ENCODE peak calls at places on chromosomes 6 and 20, in four cellular contexts. One of them, this sample, is unnamed.
A peak's percentile ranks its signal among the peaks of the same experiment; 100 is the strongest.

GRCh38 chr6:161130606-161131005 is 139.0 kb downstream of the MAP3K4 start:
- DNase-seq in GM12878: no peak
- DNase-seq in HepG2: no peak
- DNase-seq in GM23338: no peak
- DNase-seq in this sample: no peak

GRCh38 chr6:44652551-44652950 is 265.0 kb downstream of the CDC5L start:
- DNase-seq in HepG2: no peak
- DNase-seq in GM12878: no peak
- DNase-seq in GM23338: no peak
- DNase-seq in this sample: no peak

GRCh38 chr20:43220612-43221011 is 30.9 kb upstream of the PTPRT start:
- DNase-seq in HepG2: no peak
- DNase-seq in GM23338: no peak
- DNase-seq in GM12878: no peak
- DNase-seq in this sample: no peak

GRCh38 chr6:10441004-10441654 is 26.3 kb upstream of the TFAP2A start:
- DNase-seq in HepG2: peak; percentile 63
- DNase-seq in GM23338: no peak
- DNase-seq in GM12878: no peak
- DNase-seq in this sample: no peak

GRCh38 chr20:59047938-59048680 is 5.5 kb upstream of the PRELID3B start:
- DNase-seq in GM23338: no peak
- DNase-seq in HepG2: peak; percentile 67
- DNase-seq in GM12878: no peak
- DNase-seq in this sample: no peak

GRCh38 chr6:57262901-57263694 is 41.0 kb upstream of the RAB23 start:
- DNase-seq in GM12878: no peak
- DNase-seq in HepG2: no peak
- DNase-seq in GM23338: no peak
- DNase-seq in this sample: no peak

GRCh38 chr20:10093087-10093591 is 58.4 kb downstream of the ANKEF1 start:
- DNase-seq in GM12878: no peak
- DNase-seq in GM23338: no peak
- DNase-seq in HepG2: no peak
- DNase-seq in this sample: no peak

GRCh38 chr20:25273046-25273445 is 25.2 kb downstream of the PYGB start:
- DNase-seq in GM12878: no peak
- DNase-seq in HepG2: no peak
- DNase-seq in GM23338: no peak
- DNase-seq in this sample: no peak

GRCh38 chr6:978937-979685 is 286.2 kb upstream of the EXOC2 start:
- DNase-seq in HepG2: peak; percentile 27
- DNase-seq in GM12878: no peak
- DNase-seq in GM23338: no peak
- DNase-seq in this sample: no peak

GRCh38 chr20:61500791-61501321 is 248.8 kb downstream of the CDH4 start:
- DNase-seq in HepG2: no peak
- DNase-seq in GM23338: peak; percentile 35
- DNase-seq in GM12878: no peak
- DNase-seq in this sample: no peak

GRCh38 chr6:12576389-12576788 is 140.2 kb upstream of the PHACTR1 start:
- DNase-seq in HepG2: no peak
- DNase-seq in GM12878: no peak
- DNase-seq in GM23338: no peak
- DNase-seq in this sample: no peak

GRCh38 chr6:18528084-18528743 is 141.1 kb downstream of the RNF144B start:
- DNase-seq in GM12878: no peak
- DNase-seq in GM23338: peak; percentile 36
- DNase-seq in HepG2: no peak
- DNase-seq in this sample: no peak

GRCh38 chr20:3670511-3670910 is 7.3 kb upstream of the GFRA4 start:
- DNase-seq in GM12878: no peak
- DNase-seq in HepG2: no peak
- DNase-seq in GM23338: peak; percentile 44
- DNase-seq in this sample: no peak

GRCh38 chr6:38239719-38240451 is 399.8 kb downstream of the BTBD9 start:
- DNase-seq in GM23338: no peak
- DNase-seq in GM12878: no peak
- DNase-seq in HepG2: no peak
- DNase-seq in this sample: no peak

GRCh38 chr20:36030143-36030542 is 61.8 kb downstream of the CNBD2 start:
- DNase-seq in GM23338: no peak
- DNase-seq in HepG2: no peak
- DNase-seq in GM12878: no peak
- DNase-seq in this sample: no peak

GRCh38 chr6:151647871-151648639 is 154.2 kb downstream of the CCDC170 start:
- DNase-seq in GM23338: peak; percentile 90
- DNase-seq in HepG2: peak; percentile 56
- DNase-seq in GM12878: no peak
- DNase-seq in this sample: no peak

GRCh38 chr6:151452750-151453427 is 963 bp upstream of the RMND1 start:
- DNase-seq in GM23338: no peak
- DNase-seq in GM12878: no peak
- DNase-seq in HepG2: no peak
- DNase-seq in this sample: no peak

GRCh38 chr20:6559791-6560190 is 207.7 kb upstream of the BMP2 start:
- DNase-seq in GM23338: no peak
- DNase-seq in HepG2: no peak
- DNase-seq in GM12878: no peak
- DNase-seq in this sample: no peak

GRCh38 chr20:40997116-40997515 is 31.5 kb upstream of the TOP1 start:
- DNase-seq in GM12878: no peak
- DNase-seq in GM23338: peak; percentile 79
- DNase-seq in HepG2: no peak
- DNase-seq in this sample: no peak

GRCh38 chr20:33081411-33082154 is 2.1 kb downstream of the BPIFB4 start:
- DNase-seq in GM12878: no peak
- DNase-seq in GM23338: no peak
- DNase-seq in HepG2: no peak
- DNase-seq in this sample: peak; percentile 15

GRCh38 chr6:44257007-44257752 is at the start of gene SLC35B2:
- DNase-seq in GM23338: peak; percentile 83
- DNase-seq in HepG2: peak; percentile 88
- DNase-seq in GM12878: no peak
- DNase-seq in this sample: no peak

GRCh38 chr20:48180039-48180438 is 394.8 kb upstream of the SULF2 start:
- DNase-seq in GM12878: no peak
- DNase-seq in HepG2: peak; percentile 50
- DNase-seq in GM23338: no peak
- DNase-seq in this sample: no peak

GRCh38 chr6:46320505-46320904 is 149.7 kb upstream of the ENPP5 start:
- DNase-seq in GM23338: no peak
- DNase-seq in GM12878: no peak
- DNase-seq in HepG2: no peak
- DNase-seq in this sample: no peak

GRCh38 chr6:156487877-156488276 is 289.3 kb upstream of the ARID1B start:
- DNase-seq in HepG2: no peak
- DNase-seq in GM23338: no peak
- DNase-seq in GM12878: no peak
- DNase-seq in this sample: no peak

GRCh38 chr6:35489995-35490791 is 6.7 kb downstream of the TEAD3 start:
- DNase-seq in GM12878: no peak
- DNase-seq in GM23338: peak; percentile 86
- DNase-seq in HepG2: no peak
- DNase-seq in this sample: no peak

GRCh38 chr20:23350855-23351838 is 556 bp downstream of the NXT1 start:
- DNase-seq in GM23338: peak; percentile 84
- DNase-seq in GM12878: no peak
- DNase-seq in HepG2: peak; percentile 85
- DNase-seq in this sample: peak; percentile 45

GRCh38 chr20:46994341-46994740 is 99.7 kb downstream of the EYA2 start:
- DNase-seq in GM12878: peak; percentile 69
- DNase-seq in HepG2: no peak
- DNase-seq in GM23338: no peak
- DNase-seq in this sample: no peak

GRCh38 chr6:37222125-37222967 is 35.2 kb upstream of the TBC1D22B start:
- DNase-seq in GM23338: peak; percentile 99
- DNase-seq in GM12878: peak; percentile 45
- DNase-seq in HepG2: peak; percentile 91
- DNase-seq in this sample: peak; percentile 72

GRCh38 chr6:143505111-143505510 is 6.4 kb downstream of the FUCA2 start:
- DNase-seq in HepG2: no peak
- DNase-seq in GM12878: no peak
- DNase-seq in GM23338: no peak
- DNase-seq in this sample: no peak

GRCh38 chr6:100176321-100176950 is 182.4 kb upstream of the MCHR2 start:
- DNase-seq in HepG2: peak; percentile 14
- DNase-seq in GM23338: peak; percentile 57
- DNase-seq in GM12878: no peak
- DNase-seq in this sample: no peak

GRCh38 chr6:44223471-44224153 is at the start of gene SLC29A1:
- DNase-seq in GM23338: peak; percentile 92
- DNase-seq in GM12878: no peak
- DNase-seq in HepG2: peak; percentile 74
- DNase-seq in this sample: peak; percentile 88

GRCh38 chr6:43488667-43489276 is 11.4 kb downstream of the TJAP1 start:
- DNase-seq in HepG2: peak; percentile 53
- DNase-seq in GM12878: no peak
- DNase-seq in GM23338: no peak
- DNase-seq in this sample: no peak

GRCh38 chr6:85449818-85450577 is at the start of gene NT5E:
- DNase-seq in GM12878: no peak
- DNase-seq in HepG2: peak; percentile 24
- DNase-seq in GM23338: peak; percentile 90
- DNase-seq in this sample: no peak

GRCh38 chr20:37725165-37725564 is 31.3 kb downstream of the CTNNBL1 start:
- DNase-seq in HepG2: peak; percentile 55
- DNase-seq in GM23338: no peak
- DNase-seq in GM12878: no peak
- DNase-seq in this sample: no peak

GRCh38 chr20:37727247-37727956 is 33.6 kb downstream of the CTNNBL1 start:
- DNase-seq in HepG2: peak; percentile 74
- DNase-seq in GM23338: no peak
- DNase-seq in GM12878: no peak
- DNase-seq in this sample: no peak

GRCh38 chr20:37726321-37726720 is 32.5 kb downstream of the CTNNBL1 start:
- DNase-seq in GM12878: no peak
- DNase-seq in HepG2: no peak
- DNase-seq in GM23338: no peak
- DNase-seq in this sample: no peak

GRCh38 chr20:37721751-37722150 is 27.9 kb downstream of the CTNNBL1 start:
- DNase-seq in GM23338: no peak
- DNase-seq in HepG2: no peak
- DNase-seq in GM12878: no peak
- DNase-seq in this sample: no peak

GRCh38 chr20:37723668-37724067 is 29.8 kb downstream of the CTNNBL1 start:
- DNase-seq in HepG2: peak; percentile 38
- DNase-seq in GM23338: no peak
- DNase-seq in GM12878: no peak
- DNase-seq in this sample: no peak
- TF ChIP-seq POLR2AphosphoS5 in HepG2: no peak
- TF ChIP-seq POLR2AphosphoS5 in GM23338: no peak
- TF ChIP-seq POLR2AphosphoS5 in GM12878: no peak
- TF ChIP-seq POLR2AphosphoS5 in this sample: no peak

GRCh38 chr20:50133041-50133440 is 20.1 kb upstream of the UBE2V1 start:
- DNase-seq in GM12878: no peak
- DNase-seq in HepG2: no peak
- DNase-seq in GM23338: no peak
- DNase-seq in this sample: no peak

GRCh38 chr20:50129662-50130345 is 16.9 kb upstream of the UBE2V1 start:
- DNase-seq in HepG2: no peak
- DNase-seq in GM23338: no peak
- DNase-seq in GM12878: no peak
- DNase-seq in this sample: no peak

GRCh38 chr20:50130346-50130703 is 17.4 kb upstream of the UBE2V1 start:
- DNase-seq in GM23338: no peak
- DNase-seq in GM12878: no peak
- DNase-seq in HepG2: no peak
- DNase-seq in this sample: no peak

GRCh38 chr20:50128520-50128905 is 15.6 kb upstream of the UBE2V1 start:
- DNase-seq in HepG2: no peak
- DNase-seq in GM23338: no peak
- DNase-seq in GM12878: no peak
- DNase-seq in this sample: no peak

GRCh38 chr20:50130995-50131394 is 18.0 kb upstream of the UBE2V1 start:
- DNase-seq in GM12878: no peak
- DNase-seq in GM23338: no peak
- DNase-seq in HepG2: no peak
- DNase-seq in this sample: no peak
- H3K4me3 ChIP-seq in GM12878: no peak overlapping the region
- H3K4me3 ChIP-seq in GM23338: no peak overlapping the region
- H3K4me3 ChIP-seq in HepG2: no peak overlapping the region
- H3K4me3 ChIP-seq in this sample: no peak overlapping the region

GRCh38 chr6:16583151-16583762 is 178.0 kb downstream of the ATXN1 start:
- DNase-seq in HepG2: no peak
- DNase-seq in GM12878: no peak
- DNase-seq in GM23338: no peak
- DNase-seq in this sample: no peak
- TF ChIP-seq REST in HepG2: no peak
- TF ChIP-seq REST in GM12878: no peak
- TF ChIP-seq REST in GM23338: no peak
- TF ChIP-seq REST in this sample: no peak

DNA sequence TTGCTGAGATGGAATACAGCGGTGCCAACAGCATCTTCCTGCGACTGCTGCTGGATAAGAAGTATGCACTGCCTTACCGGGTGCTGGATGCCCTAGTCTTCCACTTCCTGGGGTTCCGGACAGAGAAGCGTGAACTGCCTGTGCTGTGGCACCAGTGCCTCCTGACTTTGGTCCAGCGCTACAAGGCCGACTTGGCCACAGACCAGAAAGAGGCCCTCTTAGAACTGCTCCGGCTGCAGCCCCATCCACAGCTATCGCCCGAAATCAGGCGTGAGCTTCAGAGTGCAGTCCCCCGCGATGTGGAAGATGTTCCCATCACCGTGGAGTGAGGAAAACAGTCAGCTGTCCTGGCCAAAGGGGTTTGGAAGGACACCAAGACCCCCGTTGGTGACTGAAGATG is 9.2 kb downstream of the CCND3 start:
- DNase-seq in GM23338: no peak
- DNase-seq in GM12878: no peak
- DNase-seq in HepG2: no peak
- DNase-seq in this sample: no peak
- TF ChIP-seq POLR2AphosphoS5 in GM23338: no peak
- TF ChIP-seq POLR2AphosphoS5 in GM12878: no peak
- TF ChIP-seq POLR2AphosphoS5 in HepG2: no peak
- TF ChIP-seq POLR2AphosphoS5 in this sample: no peak

DNA sequence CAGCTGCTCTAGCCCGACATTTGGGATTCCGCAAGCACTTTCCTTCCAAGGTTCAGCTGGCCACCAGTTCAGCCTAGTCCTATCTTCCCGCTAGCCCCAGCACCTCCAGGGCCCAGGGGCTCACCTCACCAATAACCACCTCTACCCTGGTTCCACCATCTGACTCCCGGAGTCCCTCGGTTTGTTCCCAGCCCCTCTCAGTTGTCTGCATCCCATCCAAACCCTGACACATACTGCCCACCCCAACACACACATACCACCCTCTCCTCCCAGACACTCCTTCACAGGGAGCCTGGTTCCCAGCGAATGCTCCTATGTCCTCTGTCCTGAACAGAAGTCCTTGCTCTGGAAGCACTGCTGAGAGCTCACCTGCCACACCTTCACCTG is 418 bp downstream of the TNXB start:
- DNase-seq in HepG2: no peak
- DNase-seq in GM12878: no peak
- DNase-seq in GM23338: no peak
- DNase-seq in this sample: no peak
- H3K4me3 ChIP-seq in HepG2: no peak overlapping the region
- H3K4me3 ChIP-seq in GM12878: no peak overlapping the region
- H3K4me3 ChIP-seq in GM23338: peak overlapping the region; percentile 41
- H3K4me3 ChIP-seq in this sample: no peak overlapping the region